ENCODE peak calls at places on chromosomes 3 and 15, in six cellular contexts. W is mesenchymal stem cell, S is IMR-90, G is neuronal stem cell, H is H9, N is trophoblast cell. I is an unnamed sample.

GRCh38 chr15:36449084-36449661 is 130.3 kb upstream of the CDIN1 start:
- DNase-seq in W (no peak), S (no peak), G (peak), H (peak), N (no peak), I (no peak)

GRCh38 chr15:44308415-44308814 is 19.9 kb downstream of the GOLM2 start:
- DNase-seq in W (no peak), S (no peak), G (no peak), H (no peak), N (no peak), I (no peak)

GRCh38 chr3:110332591-110332990 is 739.0 kb upstream of the NECTIN3 start:
- DNase-seq in W (no peak), S (no peak), G (no peak), H (no peak), N (no peak), I (no peak)

GRCh38 chr3:32856355-32856889 is 38.6 kb downstream of the TRIM71 start:
- DNase-seq in W (no peak), S (no peak), G (no peak), H (no peak), N (peak), I (no peak)

GRCh38 chr3:128698211-128699011 is 27.6 kb upstream of the RAB7A start:
- DNase-seq in W (peak), S (no peak), G (peak), H (peak), N (peak), I (no peak)

GRCh38 chr3:174120997-174121396 is 723.5 kb downstream of the NLGN1 start:
- DNase-seq in W (no peak), S (no peak), G (no peak), H (no peak), N (no peak), I (no peak)

GRCh38 chr3:187101184-187102072 is 37.9 kb downstream of the RPL39L start:
- DNase-seq in W (peak), S (peak), G (no peak), H (no peak), N (peak), I (no peak)

GRCh38 chr3:129112308-129113052 is 9.1 kb downstream of the RAB43 start:
- DNase-seq in W (peak), S (peak), G (no peak), H (no peak), N (no peak), I (no peak)

GRCh38 chr3:128598884-128599664 is 51.5 kb downstream of the RPN1 start:
- DNase-seq in W (no peak), S (peak), G (no peak), H (no peak), N (peak), I (no peak)

GRCh38 chr3:166688665-166689064 is 691.4 kb downstream of the ZBBX start:
- DNase-seq in W (no peak), S (no peak), G (no peak), H (no peak), N (no peak), I (no peak)

GRCh38 chr3:161444678-161445077 is 51.9 kb upstream of the OTOL1 start:
- DNase-seq in W (no peak), S (no peak), G (no peak), H (no peak), N (no peak), I (no peak)

GRCh38 chr15:41281236-41281635 is 50.2 kb downstream of the CHP1 start:
- DNase-seq in W (peak), S (peak), G (no peak), H (no peak), N (peak), I (no peak)

GRCh38 chr3:31568649-31569048 is 35.9 kb downstream of the STT3B start:
- DNase-seq in W (no peak), S (no peak), G (no peak), H (no peak), N (no peak), I (no peak)

GRCh38 chr3:6921041-6921440 is 60.1 kb downstream of the GRM7 start:
- DNase-seq in W (no peak), S (no peak), G (no peak), H (no peak), N (no peak), I (no peak)

GRCh38 chr3:24254649-24255048 is 240.0 kb downstream of the THRB start:
- DNase-seq in W (peak), S (peak), G (no peak), H (no peak), N (peak), I (no peak)

GRCh38 chr15:38145671-38146111 is 106.9 kb upstream of the SPRED1 start:
- DNase-seq in W (no peak), S (no peak), G (no peak), H (no peak), N (no peak), I (no peak)

GRCh38 chr3:163490119-163490518 is 1588.2 kb downstream of the SI start:
- DNase-seq in W (peak), S (no peak), G (peak), H (peak), N (peak), I (peak)

GRCh38 chr3:16203031-16203430 is 28.6 kb downstream of the GALNT15 start:
- DNase-seq in W (peak), S (peak), G (no peak), H (no peak), N (no peak), I (no peak)
- H3K14ac ChIP-seq in W (no peak), S (no peak), G (no peak), H (no peak), N (no peak), I (no peak)

DNA sequence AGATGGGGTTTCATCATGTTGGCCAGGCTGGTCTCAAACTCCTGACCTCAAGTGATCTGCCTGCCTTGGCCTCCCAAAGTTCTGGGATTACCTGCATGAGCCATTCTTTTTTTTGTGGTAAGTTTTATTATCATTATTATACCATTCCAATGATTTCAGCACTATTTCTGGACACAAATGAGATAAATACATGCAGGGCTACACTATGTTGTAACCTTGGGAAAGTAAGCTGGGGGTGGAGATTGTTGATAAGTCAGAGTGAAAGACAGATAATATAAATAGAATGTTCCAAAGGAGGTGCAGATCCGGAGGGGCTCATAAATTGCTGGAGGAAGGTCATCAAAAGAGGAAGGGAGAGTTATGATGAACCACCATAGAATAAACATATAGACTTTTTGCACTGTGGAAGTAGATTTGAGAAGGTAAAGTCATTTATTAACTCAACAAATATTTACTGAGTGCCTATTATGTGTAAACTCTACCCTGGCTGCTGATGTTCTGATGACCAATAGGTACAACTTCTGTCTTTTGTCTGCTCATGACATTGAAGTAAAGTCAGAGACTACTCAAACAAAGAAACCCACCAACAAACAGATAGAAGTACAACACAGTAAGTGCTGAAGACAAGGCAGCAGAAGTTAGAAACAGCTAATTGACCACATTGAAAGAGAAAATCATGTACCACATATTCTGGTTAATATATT is 478.9 kb upstream of the GOLIM4 start:
- DNase-seq in W (no peak), S (no peak), G (no peak), H (no peak), N (no peak), I (no peak)
- H3K14ac ChIP-seq in W (no peak), S (no peak), G (no peak), H (no peak), N (no peak), I (no peak)

GRCh38 chr3:190381356-190381940 is 6.5 kb upstream of the CLDN16 start:
- DNase-seq in W (no peak), S (peak), G (no peak), H (no peak), N (no peak), I (no peak)
- H3K14ac ChIP-seq in W (no peak), S (peak), G (no peak), H (no peak), N (no peak), I (no peak)

GRCh38 chr3:59426851-59427565 is 377.2 kb upstream of the CFAP20DC start:
- DNase-seq in W (peak), S (peak), G (no peak), H (no peak), N (peak), I (no peak)

GRCh38 chr3:59433546-59433945 is 383.7 kb upstream of the CFAP20DC start:
- DNase-seq in W (no peak), S (peak), G (no peak), H (no peak), N (no peak), I (no peak)

GRCh38 chr3:59429203-59429602 is 379.4 kb upstream of the CFAP20DC start:
- DNase-seq in W (peak), S (peak), G (no peak), H (no peak), N (no peak), I (no peak)

GRCh38 chr3:59436164-59436958 is 386.5 kb upstream of the CFAP20DC start:
- DNase-seq in W (no peak), S (no peak), G (no peak), H (no peak), N (no peak), I (no peak)

GRCh38 chr3:59432676-59433075 is 382.9 kb upstream of the CFAP20DC start:
- DNase-seq in W (peak), S (peak), G (no peak), H (no peak), N (peak), I (no peak)
- H3K14ac ChIP-seq in W (no peak), S (no peak), G (no peak), H (no peak), N (no peak), I (no peak)

GRCh38 chr15:73388256-73388781 is 19.6 kb upstream of the HCN4 start:
- DNase-seq in W (peak), S (peak), G (no peak), H (peak), N (peak), I (no peak)

GRCh38 chr15:73389539-73389938 is 20.8 kb upstream of the HCN4 start:
- DNase-seq in W (no peak), S (no peak), G (no peak), H (no peak), N (no peak), I (no peak)

GRCh38 chr15:73392025-73392424 is 23.3 kb upstream of the HCN4 start:
- DNase-seq in W (no peak), S (no peak), G (no peak), H (no peak), N (no peak), I (no peak)

GRCh38 chr15:73389971-73390544 is 21.3 kb upstream of the HCN4 start:
- DNase-seq in W (peak), S (peak), G (no peak), H (no peak), N (no peak), I (no peak)

DNA sequence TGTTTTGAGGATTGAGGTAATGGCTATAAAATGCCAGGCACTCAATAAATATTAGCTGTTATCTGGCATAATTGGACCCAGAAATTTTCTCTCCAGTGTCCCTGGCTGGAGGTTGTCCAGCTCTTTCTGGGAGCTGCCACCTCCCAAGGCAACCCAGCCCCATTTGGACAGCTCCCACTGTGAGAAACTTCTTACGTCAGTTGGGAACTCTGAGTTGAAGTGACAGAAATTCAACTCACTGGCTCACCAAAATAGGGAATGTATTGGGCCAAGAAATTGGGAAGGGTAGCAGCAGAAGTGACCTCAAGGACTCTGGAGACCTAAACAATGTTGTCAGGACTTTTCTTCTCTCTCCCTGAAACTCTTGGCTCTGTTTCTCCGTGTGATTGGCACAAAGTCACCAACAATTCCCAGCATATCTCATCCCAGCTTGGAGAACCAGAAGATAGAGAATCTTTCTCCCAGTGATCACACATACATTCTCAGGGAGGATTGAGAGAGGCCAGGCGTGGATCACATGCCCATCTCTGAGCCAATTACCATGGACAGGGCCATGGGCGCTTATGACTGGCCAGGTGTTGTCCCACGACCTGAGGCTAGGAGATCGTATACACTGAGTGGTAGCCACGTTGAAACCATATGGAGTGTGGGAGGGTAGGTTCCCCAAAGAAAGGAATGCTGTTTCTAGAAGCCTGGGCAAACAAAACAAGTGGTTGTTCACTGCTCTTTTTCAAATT is 22.5 kb upstream of the HCN4 start:
- DNase-seq in W (no peak), S (no peak), G (no peak), H (no peak), N (no peak), I (no peak)
- H3K14ac ChIP-seq in W (no peak), S (no peak), G (no peak), H (no peak), N (no peak), I (no peak)

GRCh38 chr3:108189477-108189876 is 32.7 kb downstream of the IFT57 start:
- DNase-seq in W (no peak), S (no peak), G (no peak), H (no peak), N (no peak), I (no peak)
- H3K14ac ChIP-seq in W (no peak), S (no peak), G (no peak), H (no peak), N (no peak), I (no peak)